ENCODE peak calls at places on chromosome 13, in six cellular contexts. N is pancreas, F is GM23338, K is choroid plexus epithelial cell, X is cardiac fibroblast, W is astrocyte of the spinal cord. O is an unnamed sample.

GRCh38 chr13:83065136-83065535 is 817.1 kb downstream of the SLITRK1 start:
- DNase-seq in N (peak; percentile 15), F (no peak), K (peak; percentile 92), X (peak; percentile 97), W (peak; percentile 87), O (no peak)

GRCh38 chr13:34114581-34114980 is 296.6 kb downstream of the RFC3 start:
- DNase-seq in N (no peak), F (no peak), K (no peak), X (no peak), W (no peak), O (no peak)

GRCh38 chr13:113762538-113762937 is 3.5 kb downstream of the TMEM255B start:
- DNase-seq in N (no peak), F (no peak), K (no peak), X (no peak), W (no peak), O (peak; percentile 28)

GRCh38 chr13:99690426-99691189 is 189.3 kb downstream of the TM9SF2 start:
- DNase-seq in N (no peak), F (peak; percentile 59), K (no peak), X (no peak), W (no peak), O (no peak)

GRCh38 chr13:92838786-92839185 is 387.8 kb upstream of the GPC6 start:
- DNase-seq in N (no peak), F (no peak), K (peak; percentile 97), X (peak; percentile 83), W (peak; percentile 95), O (no peak)

GRCh38 chr13:43797869-43798268 is 11.1 kb upstream of the ENOX1 start:
- DNase-seq in N (no peak), F (no peak), K (peak; percentile 47), X (peak; percentile 38), W (no peak), O (no peak)

GRCh38 chr13:94192576-94192975 is 286.9 kb downstream of the DCT start:
- DNase-seq in N (no peak), F (peak; percentile 63), K (peak; percentile 63), X (peak; percentile 34), W (peak; percentile 16), O (no peak)

GRCh38 chr13:42525035-42525504 is 48.9 kb upstream of the TNFSF11 start:
- DNase-seq in N (no peak), F (no peak), K (peak; percentile 91), X (peak; percentile 70), W (peak; percentile 73), O (no peak)

GRCh38 chr13:113924184-113924583 is 49.7 kb downstream of the C13orf46 start:
- DNase-seq in N (no peak), F (no peak), K (no peak), X (no peak), W (no peak), O (no peak)

GRCh38 chr13:90485441-90485840 is 862.0 kb upstream of the MIR17HG start:
- DNase-seq in N (no peak), F (no peak), K (peak; percentile 88), X (peak; percentile 82), W (peak; percentile 87), O (no peak)

GRCh38 chr13:44876782-44877324 is 112.4 kb downstream of the NUFIP1 start:
- DNase-seq in N (no peak), F (peak; percentile 88), K (no peak), X (no peak), W (no peak), O (no peak)

GRCh38 chr13:44874176-44874575 is 115.1 kb downstream of the NUFIP1 start:
- DNase-seq in N (no peak), F (no peak), K (no peak), X (no peak), W (no peak), O (no peak)

GRCh38 chr13:44874886-44875630 is 114.2 kb downstream of the NUFIP1 start:
- DNase-seq in N (no peak), F (no peak), K (no peak), X (no peak), W (peak; percentile 12), O (no peak)

GRCh38 chr13:44884076-44884729 is 105.1 kb downstream of the NUFIP1 start:
- DNase-seq in N (no peak), F (no peak), K (peak; percentile 61), X (peak; percentile 81), W (peak; percentile 83), O (no peak)

DNA sequence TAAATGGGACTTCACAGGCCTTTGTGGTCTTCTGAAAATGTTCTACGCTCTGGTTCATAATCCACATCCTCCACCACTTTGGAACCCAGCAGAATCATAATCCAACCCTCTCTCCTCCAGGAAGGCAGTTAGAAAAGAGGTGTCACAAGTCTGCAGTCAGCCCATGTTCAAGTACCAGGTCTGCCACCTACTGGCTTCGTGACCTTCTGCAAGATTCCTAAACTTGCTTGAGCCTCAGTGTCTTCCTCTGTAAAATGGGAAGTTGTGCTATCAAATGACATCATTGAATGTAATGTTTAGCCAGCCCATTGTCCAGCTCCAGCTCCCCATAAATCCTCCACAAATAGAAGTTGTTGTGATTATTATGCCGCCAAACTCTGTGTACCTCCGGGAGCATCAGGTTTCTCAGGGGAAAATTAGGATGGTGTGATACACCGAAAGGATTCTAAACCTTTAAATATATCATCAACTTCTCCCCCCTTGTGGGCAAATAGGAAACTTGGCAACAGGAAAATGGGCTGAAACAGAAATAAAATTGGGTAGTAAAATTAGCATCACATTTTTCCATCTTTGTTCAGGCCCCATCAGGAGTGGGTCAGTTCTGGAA is 109.7 kb downstream of the NUFIP1 start:
- DNase-seq in N (no peak), F (peak; percentile 51), K (peak; percentile 71), X (peak; percentile 77), W (peak; percentile 58), O (no peak)
- TF ChIP-seq CTCF in N (no peak), F (peak; percentile 67), K (peak; percentile 63), X (peak; percentile 67), W (peak; percentile 43), O (peak; percentile 45)

GRCh38 chr13:72507394-72508199 is 219.8 kb downstream of the MZT1 start:
- DNase-seq in N (no peak), F (no peak), K (peak; percentile 41), X (peak; percentile 2), W (no peak), O (no peak)
- H3K4me3 ChIP-seq in N (no peak overlapping the region), F (no peak overlapping the region), K (peak overlapping the region; percentile 50), X (peak overlapping the region; percentile 27), W (peak overlapping the region; percentile 13), O (peak overlapping the region; percentile 11)

GRCh38 chr13:28719227-28719562 is 425 bp upstream of the SLC46A3 start:
- DNase-seq in N (no peak), F (peak; percentile 61), K (no peak), X (no peak), W (no peak), O (no peak)

GRCh38 chr13:28719656-28720055 is 886 bp upstream of the SLC46A3 start:
- DNase-seq in N (no peak), F (no peak), K (peak; percentile 88), X (peak; percentile 57), W (peak; percentile 68), O (no peak)

GRCh38 chr13:28718186-28718537 is 608 bp downstream of the SLC46A3 start:
- DNase-seq in N (no peak), F (no peak), K (peak; percentile 37), X (peak; percentile 57), W (no peak), O (no peak)

GRCh38 chr13:28717170-28717569 is 1.6 kb downstream of the SLC46A3 start:
- DNase-seq in N (no peak), F (no peak), K (no peak), X (no peak), W (no peak), O (no peak)

GRCh38 chr13:28718538-28719226 is at the start of gene SLC46A3:
- DNase-seq in N (peak; percentile 98), F (peak; percentile 96), K (peak; percentile 99), X (peak; percentile 99), W (peak; percentile 99), O (peak; percentile 99)
- TF ChIP-seq CTCF in N (no peak), F (no peak), K (no peak), X (no peak), W (no peak), O (peak; percentile 28)

DNA sequence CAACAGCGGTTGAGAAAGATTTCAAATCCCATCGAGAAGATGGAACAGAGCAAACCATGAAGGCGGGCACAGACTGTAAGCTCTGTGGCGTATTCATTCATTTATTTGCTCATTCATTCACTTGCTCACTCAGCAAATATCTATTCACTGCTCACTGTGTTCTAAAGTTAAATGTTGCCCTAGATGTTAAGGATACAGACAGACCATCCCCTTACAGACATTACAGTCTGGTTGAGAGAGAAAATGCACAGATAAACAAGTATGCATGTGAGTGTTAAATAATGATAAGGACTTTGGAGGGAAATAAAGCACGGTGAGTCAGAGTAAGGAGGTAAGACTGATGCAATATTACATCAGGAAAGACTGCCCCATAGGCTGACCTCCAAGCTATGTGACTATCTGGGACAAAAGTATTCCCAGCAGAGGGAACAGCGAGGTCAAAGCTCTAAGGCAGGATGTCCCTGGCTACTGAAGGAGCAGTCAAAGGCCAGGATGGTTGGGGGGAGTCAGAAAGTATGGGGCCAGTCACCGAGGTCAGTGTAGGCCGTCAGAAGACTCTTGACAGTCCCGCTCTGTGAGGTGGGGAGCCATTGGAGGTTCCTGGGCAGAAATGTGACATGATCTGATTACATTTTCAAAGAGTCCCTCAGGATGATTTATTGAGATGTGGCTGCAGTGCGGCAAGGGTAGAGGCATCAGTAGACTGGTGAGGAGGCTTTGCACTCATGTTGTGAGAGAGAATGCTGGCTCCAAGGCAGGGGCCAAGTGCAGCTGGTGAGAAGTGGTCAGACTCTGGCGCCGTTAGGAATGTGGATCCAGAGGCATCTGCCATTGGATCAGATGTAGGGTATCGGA is 37.9 kb downstream of the MBNL2 start:
- DNase-seq in N (no peak), F (no peak), K (peak; percentile 87), X (peak; percentile 86), W (peak; percentile 64), O (no peak)
- H3K4me3 ChIP-seq in N (no peak overlapping the region), F (no peak overlapping the region), K (no peak overlapping the region), X (no peak overlapping the region), W (no peak overlapping the region), O (no peak overlapping the region)

GRCh38 chr13:51803422-51804294 is at the start of gene DHRS12:
- DNase-seq in N (peak; percentile 94), F (peak; percentile 89), K (peak; percentile 86), X (peak; percentile 85), W (peak; percentile 77), O (peak; percentile 96)
- TF ChIP-seq CTCF in N (no peak), F (no peak), K (no peak), X (peak; percentile 9), W (no peak), O (no peak)

GRCh38 chr13:39600766-39601165 is 2.2 kb downstream of the LHFPL6 start:
- DNase-seq in N (no peak), F (peak; percentile 70), K (peak; percentile 56), X (peak; percentile 34), W (peak; percentile 47), O (no peak)
- H3K4me3 ChIP-seq in N (no peak overlapping the region), F (no peak overlapping the region), K (peak overlapping the region; percentile 82), X (peak overlapping the region; percentile 92), W (peak overlapping the region; percentile 88), O (peak overlapping the region; percentile 89)

DNA sequence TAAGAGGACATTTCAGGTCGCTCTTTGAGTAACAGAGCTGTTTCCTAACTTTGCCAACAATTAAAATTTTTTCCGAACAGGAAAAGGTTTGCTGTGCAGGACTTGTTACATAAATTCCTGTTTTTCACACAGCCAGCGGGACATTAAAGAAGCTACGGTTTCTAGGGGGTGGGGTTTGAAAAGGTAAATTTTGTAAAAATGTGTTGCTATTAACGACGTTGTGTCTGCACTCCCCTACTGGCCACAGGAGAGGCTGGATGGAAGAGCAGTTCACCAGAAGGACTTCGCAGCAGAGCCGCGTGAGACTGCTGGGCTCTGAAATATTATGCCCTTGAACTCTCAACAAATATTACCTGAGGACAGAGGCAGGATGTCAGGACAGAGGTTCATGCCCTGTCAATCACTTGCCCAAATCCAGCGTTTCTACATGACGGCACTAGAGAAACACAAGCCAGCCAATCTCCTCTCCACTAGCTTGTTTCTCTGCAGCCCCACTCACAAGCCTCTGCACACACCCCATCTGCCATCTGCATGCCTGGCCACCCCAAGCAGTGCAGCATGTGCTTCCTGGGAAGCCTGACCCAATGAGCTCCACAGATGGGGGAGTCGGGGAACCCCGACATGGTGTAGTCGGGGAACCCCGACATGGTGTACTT is 102.0 kb downstream of the FOXO1 start:
- DNase-seq in N (no peak), F (no peak), K (peak; percentile 53), X (peak; percentile 39), W (no peak), O (no peak)
- TF ChIP-seq CTCF in N (no peak), F (peak; percentile 15), K (peak; percentile 60), X (peak; percentile 36), W (peak; percentile 17), O (no peak)

O was measured in upper lobe of right lung.